ENCODE peak calls at places on chromosomes 3 and 15, in eight cellular contexts. F is CD4-positive, alpha-beta T cell; L is GM12878; D is WTC11; O is fibroblast of the aortic adventitia; B is neural progenitor cell; A is testis; C is AG10803. J is an unnamed sample.

GRCh38 chr3:105518806-105519418 is 152.2 kb downstream of the ALCAM start:
- DNase-seq in A (peak), O (peak), C (peak), L (peak), F (no peak), B (peak), D (peak), J (peak)

GRCh38 chr3:43689766-43690399 is 855 bp upstream of the ABHD5 start:
- DNase-seq in C (no peak), A (no peak), B (no peak), O (no peak), L (no peak), F (no peak), D (no peak), J (no peak)

GRCh38 chr3:136249091-136249490 is 1.0 kb upstream of the PCCB start:
- DNase-seq in O (no peak), F (no peak), B (no peak), A (no peak), D (no peak), C (no peak), L (no peak), J (no peak)

GRCh38 chr3:28958656-28959055 is 322.2 kb upstream of the RBMS3 start:
- DNase-seq in L (no peak), B (no peak), A (no peak), C (no peak), O (no peak), F (no peak), D (no peak), J (no peak)

GRCh38 chr3:196793224-196793623 is 53.6 kb downstream of the PAK2 start:
- DNase-seq in C (peak), F (no peak), O (peak), B (no peak), A (no peak), D (no peak), L (no peak), J (peak)

GRCh38 chr3:115634052-115634451 is 10.7 kb downstream of the GAP43 start:
- DNase-seq in C (no peak), A (no peak), B (no peak), D (no peak), L (no peak), F (no peak), O (no peak), J (no peak)

GRCh38 chr3:52526151-52526561 is 7.5 kb downstream of the NT5DC2 start:
- DNase-seq in A (no peak), O (no peak), D (peak), B (no peak), F (no peak), C (no peak), L (no peak), J (no peak)

GRCh38 chr3:159158213-159158612 is 356.4 kb downstream of the MFSD1 start:
- DNase-seq in F (no peak), D (no peak), B (peak), C (no peak), L (no peak), A (peak), O (peak), J (no peak)

GRCh38 chr3:193794002-193794835 is 201.2 kb downstream of the OPA1 start:
- DNase-seq in D (no peak), F (no peak), B (no peak), C (no peak), O (no peak), A (no peak), L (no peak), J (no peak)

GRCh38 chr15:94704946-94705345 is 473.6 kb downstream of the MCTP2 start:
- DNase-seq in L (no peak), B (no peak), F (no peak), D (no peak), O (no peak), A (no peak), C (no peak), J (no peak)

GRCh38 chr3:195154793-195155535 is 116.0 kb downstream of the XXYLT1 start:
- DNase-seq in A (peak), D (no peak), B (no peak), F (no peak), L (no peak), O (peak), C (peak), J (peak)

GRCh38 chr15:93974804-93975481 is 256.4 kb upstream of the MCTP2 start:
- DNase-seq in L (no peak), O (peak), B (peak), F (no peak), A (peak), C (peak), D (peak), J (peak)

GRCh38 chr3:66481071-66482001 is 19.5 kb downstream of the LRIG1 start:
- DNase-seq in A (no peak), F (no peak), B (no peak), O (no peak), D (no peak), C (no peak), L (no peak), J (no peak)

GRCh38 chr3:153129426-153129825 is 32.6 kb upstream of the RAP2B start:
- DNase-seq in O (no peak), L (no peak), F (no peak), B (no peak), A (no peak), D (no peak), C (no peak), J (no peak)

GRCh38 chr15:43383070-43383469 is 12.2 kb downstream of the TUBGCP4 start:
- DNase-seq in C (peak), O (no peak), A (no peak), B (no peak), F (no peak), L (no peak), D (no peak), J (peak)

GRCh38 chr15:70029297-70029701 is 68.4 kb downstream of the TLE3 start:
- DNase-seq in A (no peak), B (no peak), C (no peak), D (no peak), O (no peak), F (no peak), L (no peak), J (no peak)

GRCh38 chr3:12773724-12774105 is 14.7 kb upstream of the TMEM40 start:
- DNase-seq in D (no peak), B (no peak), O (no peak), C (peak), L (no peak), A (no peak), F (no peak), J (no peak)

GRCh38 chr3:160830792-160831191 is 74.8 kb downstream of the PPM1L start:
- DNase-seq in F (no peak), L (no peak), A (no peak), B (no peak), D (no peak), O (no peak), C (no peak), J (no peak)

GRCh38 chr3:112136959-112137693 is 4.1 kb upstream of the GCSAM start:
- DNase-seq in C (peak), D (peak), L (no peak), F (peak), A (peak), B (peak), O (peak), J (peak)

GRCh38 chr15:45425135-45425534 is 46.8 kb upstream of the GATM start:
- DNase-seq in D (no peak), L (no peak), C (peak), A (no peak), F (no peak), O (peak), B (no peak), J (peak)

GRCh38 chr3:25664066-25664809 is 469 bp downstream of the TOP2B start:
- DNase-seq in A (peak), D (peak), C (peak), O (peak), L (no peak), F (peak), B (peak), J (peak)

GRCh38 chr3:42045719-42046243 is 45.4 kb upstream of the TRAK1 start:
- DNase-seq in O (no peak), A (no peak), L (no peak), D (no peak), F (no peak), C (no peak), B (no peak), J (no peak)

GRCh38 chr15:100712226-100712625 is 109.8 kb downstream of the ASB7 start:
- DNase-seq in B (no peak), O (peak), D (no peak), F (no peak), C (peak), L (no peak), A (peak), J (no peak)

GRCh38 chr3:186053954-186054353 is 54.9 kb downstream of the ETV5 start:
- DNase-seq in D (no peak), B (peak), O (no peak), F (no peak), L (no peak), C (peak), A (no peak), J (no peak)

GRCh38 chr3:53126646-53127045 is 3.6 kb downstream of the RFT1 start:
- DNase-seq in D (no peak), A (peak), L (no peak), F (no peak), O (no peak), B (no peak), C (no peak), J (no peak)

GRCh38 chr3:177822826-177823225 is 625.5 kb upstream of the TBL1XR1 start:
- DNase-seq in B (no peak), F (no peak), A (no peak), C (no peak), O (no peak), D (no peak), L (no peak), J (no peak)

GRCh38 chr3:50412355-50412754 is 53.0 kb upstream of the TMEM115 start:
- DNase-seq in F (no peak), D (no peak), C (no peak), B (no peak), A (no peak), O (no peak), L (no peak), J (no peak)

GRCh38 chr3:172530101-172530561 is 6.9 kb upstream of the TNFSF10 start:
- DNase-seq in D (no peak), C (no peak), F (no peak), O (no peak), L (no peak), A (no peak), B (no peak), J (no peak)

GRCh38 chr3:12384451-12385233 is 95.8 kb downstream of the PPARG start:
- DNase-seq in C (no peak), L (no peak), D (no peak), B (no peak), F (no peak), O (no peak), A (no peak), J (no peak)

GRCh38 chr3:195147649-195148121 is 123.3 kb downstream of the XXYLT1 start:
- DNase-seq in D (no peak), F (no peak), O (peak), C (peak), A (no peak), B (no peak), L (peak), J (no peak)

GRCh38 chr15:65732698-65733097 is 59.4 kb downstream of the DENND4A start:
- DNase-seq in D (no peak), L (no peak), B (no peak), C (no peak), O (no peak), F (no peak), A (no peak), J (no peak)

GRCh38 chr3:186099178-186099577 is 9.7 kb downstream of the ETV5 start:
- DNase-seq in D (no peak), F (no peak), L (no peak), B (no peak), A (peak), C (peak), O (peak), J (peak)

GRCh38 chr3:29694783-29695182 is 413.9 kb downstream of the RBMS3 start:
- DNase-seq in A (no peak), C (peak), B (no peak), L (no peak), F (no peak), O (peak), D (no peak), J (peak)

GRCh38 chr3:66938338-66938963 is 59.7 kb upstream of the KBTBD8 start:
- DNase-seq in F (peak), A (peak), L (peak), D (peak), O (peak), B (peak), C (peak), J (peak)

GRCh38 chr3:37741644-37742043 is 120.0 kb upstream of the CTDSPL start:
- DNase-seq in L (no peak), D (no peak), C (no peak), B (peak), F (no peak), O (no peak), A (peak), J (no peak)
- TF ChIP-seq CTCF in L (peak), D (no peak), C (peak), B (peak), F (no peak), O (no peak), A (peak), J (peak)

GRCh38 chr3:46844851-46845250 is 18.4 kb downstream of the MYL3 start:
- DNase-seq in L (no peak), F (no peak), O (no peak), B (peak), D (no peak), A (no peak), C (no peak), J (no peak)

GRCh38 chr3:46844397-46844796 is 18.8 kb downstream of the MYL3 start:
- DNase-seq in F (no peak), O (no peak), B (no peak), C (no peak), D (no peak), L (no peak), A (no peak), J (no peak)

GRCh38 chr3:46845397-46845859 is 17.8 kb downstream of the MYL3 start:
- DNase-seq in O (peak), C (peak), B (peak), F (no peak), D (peak), A (peak), L (no peak), J (peak)

GRCh38 chr3:46846624-46847542 is 16.4 kb downstream of the MYL3 start:
- DNase-seq in A (no peak), L (no peak), F (no peak), B (no peak), D (no peak), C (no peak), O (no peak), J (no peak)

GRCh38 chr3:46845860-46846623 is 17.2 kb downstream of the MYL3 start:
- DNase-seq in F (peak), B (peak), C (peak), D (peak), A (peak), L (no peak), O (peak), J (peak)
- TF ChIP-seq CTCF in F (peak), B (peak), C (peak), D (peak), A (peak), L (peak), O (peak), J (peak)

GRCh38 chr15:62165793-62166380 is 802 bp upstream of the C2CD4B start:
- DNase-seq in A (no peak), B (no peak), D (no peak), C (no peak), O (peak), F (no peak), L (no peak), J (no peak)

GRCh38 chr15:62163847-62164499 is 1.1 kb downstream of the C2CD4B start:
- DNase-seq in O (no peak), C (no peak), B (peak), F (no peak), A (no peak), L (no peak), D (peak), J (no peak)

GRCh38 chr15:62163397-62163796 is 1.7 kb downstream of the C2CD4B start:
- DNase-seq in C (no peak), A (no peak), B (no peak), O (no peak), F (no peak), D (no peak), L (no peak), J (no peak)

GRCh38 chr15:62165029-62165792 is at the start of gene C2CD4B:
- DNase-seq in D (peak), C (no peak), L (no peak), F (no peak), A (no peak), B (peak), O (no peak), J (no peak)

GRCh38 chr15:62164500-62165028 is 521 bp downstream of the C2CD4B start:
- DNase-seq in O (no peak), F (no peak), L (no peak), A (no peak), D (peak), B (peak), C (no peak), J (no peak)
- TF ChIP-seq CTCF in O (no peak), F (no peak), L (no peak), A (no peak), D (no peak), B (no peak), C (no peak), J (no peak)

GRCh38 chr3:94291686-94292085 is 228.8 kb downstream of the NSUN3 start:
- DNase-seq in L (no peak), B (no peak), C (no peak), F (no peak), D (no peak), O (no peak), A (no peak), J (no peak)

DNA sequence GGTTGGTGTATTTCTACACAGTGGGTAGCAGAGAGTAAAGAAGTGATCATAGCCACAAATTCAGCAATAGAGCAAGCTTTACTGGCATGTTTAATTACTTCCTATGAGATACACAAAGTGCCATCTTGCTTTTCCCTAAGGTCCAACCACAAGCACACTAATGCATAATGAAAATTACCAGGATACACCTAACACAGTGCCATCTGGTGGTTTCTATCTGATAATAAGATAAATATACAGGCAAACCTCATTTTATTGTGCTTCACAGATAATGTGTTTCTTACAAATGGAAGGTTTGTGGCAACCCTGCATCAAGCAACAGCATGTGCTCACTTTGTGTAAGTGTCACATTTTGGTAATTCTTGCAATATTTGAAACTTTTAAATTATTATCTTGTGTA is 223.0 kb downstream of the NSUN3 start:
- DNase-seq in C (peak), B (peak), A (no peak), O (peak), D (no peak), L (no peak), F (no peak), J (peak)
- TF ChIP-seq CTCF in C (peak), B (peak), A (no peak), O (peak), D (no peak), L (peak), F (no peak), J (peak)

GRCh38 chr15:58243083-58243482 is 104.9 kb downstream of the AQP9 start:
- DNase-seq in L (no peak), A (no peak), B (no peak), O (no peak), C (no peak), F (no peak), D (no peak), J (no peak)

GRCh38 chr15:58244546-58244945 is 106.4 kb downstream of the AQP9 start:
- DNase-seq in O (no peak), A (peak), C (no peak), D (no peak), B (no peak), F (no peak), L (no peak), J (no peak)

GRCh38 chr15:58240191-58240932 is 102.2 kb downstream of the AQP9 start:
- DNase-seq in O (no peak), A (no peak), L (no peak), B (no peak), D (no peak), F (no peak), C (no peak), J (no peak)

GRCh38 chr15:58246041-58246440 is 107.9 kb downstream of the AQP9 start:
- DNase-seq in F (no peak), O (no peak), D (no peak), L (no peak), A (no peak), B (no peak), C (no peak), J (no peak)

GRCh38 chr15:58241872-58242271 is 103.7 kb downstream of the AQP9 start:
- DNase-seq in A (no peak), F (no peak), O (no peak), C (peak), L (no peak), B (no peak), D (no peak), J (peak)
- TF ChIP-seq CTCF in A (no peak), F (no peak), O (peak), C (peak), L (no peak), B (no peak), D (no peak), J (peak)

J was measured in HFFc6.